ENCODE peak calls at places on chromosomes 5 and 9, in six cellular contexts. T is hepatocyte; L is neural progenitor cell; V is fibroblast of gingiva; Q is anterior cingulate cortex; W is stimulated activated CD4-positive, alpha-beta T cell treated with anti-CD3 and anti-CD28 coated beads, Interleukin-1b, Interleukin-23, amount 100 ng/mL, for 24 hours. Y is an unnamed sample.

GRCh38 chr5:121870489-121870888 is 18.8 kb downstream of the FTMT start:
- DNase-seq in T (peak), L (peak), V (peak), Q (no peak), W (no peak), Y (peak)

GRCh38 chr5:81234801-81235200 is 1.7 kb downstream of the CKMT2 start:
- DNase-seq in T (no peak), L (no peak), V (no peak), Q (no peak), W (no peak), Y (no peak)

GRCh38 chr5:177312649-177313181 is 1.0 kb upstream of the MXD3 start:
- DNase-seq in T (peak), L (peak), V (no peak), Q (no peak), W (no peak), Y (peak)

GRCh38 chr5:168106008-168106761 is 185.3 kb upstream of the WWC1 start:
- DNase-seq in T (no peak), L (no peak), V (no peak), Q (no peak), W (no peak), Y (no peak)

GRCh38 chr5:168300377-168301182 is 9.1 kb downstream of the WWC1 start:
- DNase-seq in T (peak), L (peak), V (no peak), Q (no peak), W (no peak), Y (no peak)

GRCh38 chr5:143262393-143263174 is 140.9 kb downstream of the NR3C1 start:
- DNase-seq in T (no peak), L (no peak), V (peak), Q (no peak), W (no peak), Y (no peak)

GRCh38 chr5:54329731-54330709 is 19.6 kb upstream of the ARL15 start:
- DNase-seq in T (peak), L (no peak), V (peak), Q (no peak), W (no peak), Y (peak)

GRCh38 chr5:61182449-61182848 is 20.2 kb upstream of the SMIM15 start:
- DNase-seq in T (no peak), L (no peak), V (no peak), Q (no peak), W (no peak), Y (no peak)

GRCh38 chr9:103731541-103731940 is 362.6 kb upstream of the SMC2 start:
- DNase-seq in T (no peak), L (no peak), V (peak), Q (no peak), W (no peak), Y (no peak)

GRCh38 chr9:97529363-97530076 is 28.1 kb downstream of the TMOD1 start:
- DNase-seq in T (no peak), L (no peak), V (peak), Q (no peak), W (no peak), Y (no peak)